ENCODE peak calls at places on chromosomes 1 and 21, in ten cellular contexts. One of them, this sample, is unnamed.
A peak's percentile ranks its signal among the peaks of the same experiment; 100 is the strongest.

GRCh38 chr1:237197470-237198425 is 155.8 kb downstream of the RYR2 start:
- DNase-seq in colonic mucosa: no peak
- DNase-seq in neural crest cell: no peak
- DNase-seq in Peyer's patch: no peak
- DNase-seq in astrocyte of the spinal cord: no peak
- DNase-seq in AG04450: no peak
- DNase-seq in transverse colon: no peak
- DNase-seq in osteocyte: no peak
- DNase-seq in PC-9: no peak
- DNase-seq in upper lobe of left lung: no peak
- DNase-seq in this sample: no peak

GRCh38 chr1:23483327-23484252 is at the start of gene ASAP3:
- DNase-seq in PC-9: peak; percentile 12
- DNase-seq in transverse colon: peak; percentile 36
- DNase-seq in astrocyte of the spinal cord: peak; percentile 46
- DNase-seq in Peyer's patch: peak; percentile 52
- DNase-seq in colonic mucosa: peak; percentile 46
- DNase-seq in AG04450: no peak
- DNase-seq in neural crest cell: peak; percentile 23
- DNase-seq in osteocyte: no peak
- DNase-seq in upper lobe of left lung: peak; percentile 31
- DNase-seq in this sample: no peak

GRCh38 chr21:41213081-41213480 is 45.1 kb downstream of the BACE2 start:
- DNase-seq in osteocyte: no peak
- DNase-seq in AG04450: no peak
- DNase-seq in astrocyte of the spinal cord: no peak
- DNase-seq in colonic mucosa: no peak
- DNase-seq in neural crest cell: no peak
- DNase-seq in upper lobe of left lung: no peak
- DNase-seq in transverse colon: no peak
- DNase-seq in Peyer's patch: no peak
- DNase-seq in PC-9: no peak
- DNase-seq in this sample: no peak

GRCh38 chr1:43035821-43036456 is 77.3 kb upstream of the SLC2A1 start:
- DNase-seq in Peyer's patch: no peak
- DNase-seq in AG04450: no peak
- DNase-seq in colonic mucosa: no peak
- DNase-seq in upper lobe of left lung: no peak
- DNase-seq in neural crest cell: peak; percentile 51
- DNase-seq in PC-9: no peak
- DNase-seq in astrocyte of the spinal cord: no peak
- DNase-seq in transverse colon: no peak
- DNase-seq in osteocyte: no peak
- DNase-seq in this sample: no peak

GRCh38 chr1:13494025-13494424 is 19.8 kb downstream of the LRRC38 start:
- DNase-seq in AG04450: no peak
- DNase-seq in osteocyte: no peak
- DNase-seq in neural crest cell: no peak
- DNase-seq in transverse colon: no peak
- DNase-seq in Peyer's patch: no peak
- DNase-seq in upper lobe of left lung: no peak
- DNase-seq in PC-9: no peak
- DNase-seq in colonic mucosa: no peak
- DNase-seq in astrocyte of the spinal cord: no peak
- DNase-seq in this sample: no peak

GRCh38 chr1:182080040-182080439 is 18.5 kb upstream of the ZNF648 start:
- DNase-seq in upper lobe of left lung: no peak
- DNase-seq in osteocyte: peak; percentile 23
- DNase-seq in transverse colon: no peak
- DNase-seq in colonic mucosa: no peak
- DNase-seq in PC-9: no peak
- DNase-seq in Peyer's patch: no peak
- DNase-seq in astrocyte of the spinal cord: no peak
- DNase-seq in neural crest cell: no peak
- DNase-seq in AG04450: no peak
- DNase-seq in this sample: no peak

GRCh38 chr1:21509351-21510112 is at the start of gene ALPL:
- DNase-seq in neural crest cell: no peak
- DNase-seq in osteocyte: no peak
- DNase-seq in PC-9: no peak
- DNase-seq in Peyer's patch: no peak
- DNase-seq in astrocyte of the spinal cord: no peak
- DNase-seq in colonic mucosa: no peak
- DNase-seq in upper lobe of left lung: no peak
- DNase-seq in transverse colon: no peak
- DNase-seq in AG04450: no peak
- DNase-seq in this sample: no peak

GRCh38 chr1:77533660-77534295 is 148.7 kb downstream of the ZZZ3 start:
- DNase-seq in neural crest cell: peak; percentile 73
- DNase-seq in upper lobe of left lung: peak; percentile 30
- DNase-seq in colonic mucosa: peak; percentile 47
- DNase-seq in osteocyte: no peak
- DNase-seq in transverse colon: peak; percentile 51
- DNase-seq in Peyer's patch: peak; percentile 75
- DNase-seq in AG04450: no peak
- DNase-seq in astrocyte of the spinal cord: peak; percentile 81
- DNase-seq in PC-9: peak; percentile 35
- DNase-seq in this sample: peak; percentile 54

GRCh38 chr21:42424848-42425602 is 21.3 kb downstream of the UBASH3A start:
- DNase-seq in osteocyte: no peak
- DNase-seq in upper lobe of left lung: peak; percentile 32
- DNase-seq in Peyer's patch: peak; percentile 80
- DNase-seq in AG04450: no peak
- DNase-seq in astrocyte of the spinal cord: no peak
- DNase-seq in colonic mucosa: no peak
- DNase-seq in PC-9: no peak
- DNase-seq in transverse colon: peak; percentile 39
- DNase-seq in neural crest cell: no peak
- DNase-seq in this sample: no peak

GRCh38 chr1:194935864-194936263 is 1672.4 kb downstream of the KCNT2 start:
- DNase-seq in PC-9: no peak
- DNase-seq in Peyer's patch: no peak
- DNase-seq in upper lobe of left lung: no peak
- DNase-seq in osteocyte: no peak
- DNase-seq in colonic mucosa: no peak
- DNase-seq in astrocyte of the spinal cord: no peak
- DNase-seq in AG04450: no peak
- DNase-seq in transverse colon: no peak
- DNase-seq in neural crest cell: no peak
- DNase-seq in this sample: no peak
- TF ChIP-seq CTCF in PC-9: no peak
- TF ChIP-seq CTCF in Peyer's patch: no peak
- TF ChIP-seq CTCF in upper lobe of left lung: no peak
- TF ChIP-seq CTCF in osteocyte: no peak
- TF ChIP-seq CTCF in colonic mucosa: no peak
- TF ChIP-seq CTCF in astrocyte of the spinal cord: no peak
- TF ChIP-seq CTCF in AG04450: no peak
- TF ChIP-seq CTCF in transverse colon: no peak
- TF ChIP-seq CTCF in neural crest cell: no peak
- TF ChIP-seq CTCF in this sample: no peak

GRCh38 chr21:24375201-24375600 is 1232.1 kb downstream of the MRPL39 start:
- DNase-seq in osteocyte: no peak
- DNase-seq in transverse colon: no peak
- DNase-seq in upper lobe of left lung: no peak
- DNase-seq in AG04450: no peak
- DNase-seq in astrocyte of the spinal cord: no peak
- DNase-seq in neural crest cell: no peak
- DNase-seq in PC-9: no peak
- DNase-seq in Peyer's patch: no peak
- DNase-seq in colonic mucosa: no peak
- DNase-seq in this sample: no peak
- TF ChIP-seq CTCF in osteocyte: no peak
- TF ChIP-seq CTCF in transverse colon: no peak
- TF ChIP-seq CTCF in upper lobe of left lung: no peak
- TF ChIP-seq CTCF in AG04450: no peak
- TF ChIP-seq CTCF in astrocyte of the spinal cord: no peak
- TF ChIP-seq CTCF in neural crest cell: no peak
- TF ChIP-seq CTCF in PC-9: no peak
- TF ChIP-seq CTCF in Peyer's patch: no peak
- TF ChIP-seq CTCF in colonic mucosa: no peak
- TF ChIP-seq CTCF in this sample: no peak

GRCh38 chr1:112925015-112925414 is 31.0 kb downstream of the SLC16A1 start:
- DNase-seq in transverse colon: no peak
- DNase-seq in AG04450: no peak
- DNase-seq in osteocyte: no peak
- DNase-seq in neural crest cell: no peak
- DNase-seq in colonic mucosa: no peak
- DNase-seq in PC-9: no peak
- DNase-seq in astrocyte of the spinal cord: no peak
- DNase-seq in upper lobe of left lung: no peak
- DNase-seq in Peyer's patch: no peak
- DNase-seq in this sample: no peak
- TF ChIP-seq CTCF in transverse colon: no peak
- TF ChIP-seq CTCF in AG04450: peak; percentile 20
- TF ChIP-seq CTCF in osteocyte: no peak
- TF ChIP-seq CTCF in neural crest cell: peak; percentile 14
- TF ChIP-seq CTCF in colonic mucosa: no peak
- TF ChIP-seq CTCF in PC-9: no peak
- TF ChIP-seq CTCF in astrocyte of the spinal cord: peak; percentile 3
- TF ChIP-seq CTCF in upper lobe of left lung: no peak
- TF ChIP-seq CTCF in Peyer's patch: no peak
- TF ChIP-seq CTCF in this sample: no peak

DNA sequence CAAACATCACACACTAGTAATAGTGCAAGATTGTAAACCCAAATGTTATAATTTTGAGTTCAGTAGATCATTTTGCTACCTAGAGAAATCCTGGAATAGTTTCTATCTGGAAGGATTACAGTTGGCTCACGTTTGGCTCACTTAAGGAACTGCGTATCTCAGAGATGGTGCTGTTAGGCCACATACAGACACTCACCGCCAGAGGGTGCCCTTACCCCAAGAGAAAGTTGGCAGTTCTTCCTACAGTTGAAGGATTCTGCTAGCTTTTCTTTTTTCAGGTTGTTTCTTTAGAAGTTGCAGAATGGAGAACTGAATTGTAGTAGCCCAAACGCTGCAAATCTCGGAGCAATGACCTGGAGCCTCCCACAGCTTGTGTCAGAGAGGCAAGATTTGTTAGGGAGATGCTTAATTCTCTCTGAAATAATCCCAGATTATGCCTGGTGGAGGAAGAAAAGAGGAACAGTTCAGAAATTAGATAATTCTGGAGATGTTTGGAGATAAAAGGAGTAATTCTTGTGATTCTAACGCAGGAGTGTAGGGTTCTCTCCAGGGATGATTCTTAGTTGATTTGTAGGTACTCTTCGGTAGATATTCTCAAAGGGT is 87.9 kb upstream of the PAPPA2 start:
- DNase-seq in astrocyte of the spinal cord: peak; percentile 67
- DNase-seq in PC-9: peak; percentile 59
- DNase-seq in neural crest cell: peak; percentile 84
- DNase-seq in AG04450: peak; percentile 23
- DNase-seq in colonic mucosa: peak; percentile 73
- DNase-seq in upper lobe of left lung: peak; percentile 69
- DNase-seq in Peyer's patch: peak; percentile 80
- DNase-seq in osteocyte: peak; percentile 89
- DNase-seq in transverse colon: peak; percentile 75
- DNase-seq in this sample: no peak
- TF ChIP-seq CTCF in astrocyte of the spinal cord: peak; percentile 96
- TF ChIP-seq CTCF in PC-9: peak; percentile 89
- TF ChIP-seq CTCF in neural crest cell: peak; percentile 93
- TF ChIP-seq CTCF in AG04450: peak; percentile 97
- TF ChIP-seq CTCF in colonic mucosa: peak; percentile 82
- TF ChIP-seq CTCF in upper lobe of left lung: peak; percentile 58
- TF ChIP-seq CTCF in Peyer's patch: no peak
- TF ChIP-seq CTCF in osteocyte: peak; percentile 86
- TF ChIP-seq CTCF in transverse colon: peak; percentile 67
- TF ChIP-seq CTCF in this sample: peak; percentile 88

GRCh38 chr1:200365897-200366426 is 43.9 kb downstream of the ZNF281 start:
- DNase-seq in transverse colon: no peak
- DNase-seq in colonic mucosa: no peak
- DNase-seq in upper lobe of left lung: no peak
- DNase-seq in PC-9: no peak
- DNase-seq in neural crest cell: no peak
- DNase-seq in osteocyte: peak; percentile 21
- DNase-seq in Peyer's patch: no peak
- DNase-seq in astrocyte of the spinal cord: no peak
- DNase-seq in AG04450: no peak
- DNase-seq in this sample: no peak
- TF ChIP-seq CTCF in transverse colon: no peak
- TF ChIP-seq CTCF in colonic mucosa: no peak
- TF ChIP-seq CTCF in upper lobe of left lung: no peak
- TF ChIP-seq CTCF in PC-9: no peak
- TF ChIP-seq CTCF in neural crest cell: no peak
- TF ChIP-seq CTCF in osteocyte: no peak
- TF ChIP-seq CTCF in Peyer's patch: no peak
- TF ChIP-seq CTCF in astrocyte of the spinal cord: no peak
- TF ChIP-seq CTCF in AG04450: no peak
- TF ChIP-seq CTCF in this sample: no peak

GRCh38 chr1:40161125-40161887 is at the start of gene RLF:
- DNase-seq in PC-9: peak; percentile 95
- DNase-seq in neural crest cell: peak; percentile 89
- DNase-seq in transverse colon: peak; percentile 95
- DNase-seq in upper lobe of left lung: peak; percentile 95
- DNase-seq in astrocyte of the spinal cord: peak; percentile 94
- DNase-seq in colonic mucosa: peak; percentile 95
- DNase-seq in AG04450: peak; percentile 78
- DNase-seq in Peyer's patch: peak; percentile 97
- DNase-seq in osteocyte: peak; percentile 98
- DNase-seq in this sample: peak; percentile 93
- TF ChIP-seq CTCF in PC-9: no peak
- TF ChIP-seq CTCF in neural crest cell: peak; percentile 19
- TF ChIP-seq CTCF in transverse colon: no peak
- TF ChIP-seq CTCF in upper lobe of left lung: no peak
- TF ChIP-seq CTCF in astrocyte of the spinal cord: no peak
- TF ChIP-seq CTCF in colonic mucosa: no peak
- TF ChIP-seq CTCF in AG04450: no peak
- TF ChIP-seq CTCF in Peyer's patch: no peak
- TF ChIP-seq CTCF in osteocyte: no peak
- TF ChIP-seq CTCF in this sample: no peak

This sample was measured in CD14-positive monocyte.